ENCODE peak calls at places on chromosomes 13 and 19, in eight cellular contexts. Q is tibial artery, H is lung, I is uterus, E is BJ, D is colonic mucosa, R is SK-N-SH, M is endothelial cell of umbilical vein. T is an unnamed sample.

GRCh38 chr13:20160346-20161274 is at the start of gene GJA3:
- DNase-seq in Q (no peak), H (no peak), I (no peak), E (no peak), D (no peak), R (peak; percentile 62), M (no peak), T (peak; percentile 92)

GRCh38 chr13:49374585-49375290 is 69.1 kb downstream of the CAB39L start:
- DNase-seq in Q (no peak), H (no peak), I (no peak), E (peak; percentile 53), D (no peak), R (no peak), M (peak; percentile 5), T (no peak)

GRCh38 chr19:41892173-41892902 is 9.4 kb downstream of the ARHGEF1 start:
- DNase-seq in Q (no peak), H (no peak), I (no peak), E (no peak), D (no peak), R (no peak), M (no peak), T (no peak)

GRCh38 chr13:106835477-106835876 is 267.5 kb upstream of the ARGLU1 start:
- DNase-seq in Q (no peak), H (no peak), I (no peak), E (no peak), D (no peak), R (no peak), M (peak; percentile 2), T (no peak)

GRCh38 chr13:39052944-39053343 is 14.7 kb downstream of the NHLRC3 start:
- DNase-seq in Q (no peak), H (no peak), I (no peak), E (no peak), D (no peak), R (no peak), M (no peak), T (no peak)

GRCh38 chr13:98915563-98916348 is 62.1 kb downstream of the DOCK9 start:
- DNase-seq in Q (no peak), H (no peak), I (no peak), E (no peak), D (no peak), R (no peak), M (no peak), T (no peak)

GRCh38 chr13:41411536-41411935 is 45.8 kb upstream of the RGCC start:
- DNase-seq in Q (no peak), H (no peak), I (no peak), E (peak; percentile 19), D (no peak), R (no peak), M (peak; percentile 32), T (peak; percentile 14)

GRCh38 chr13:41054212-41054877 is 7.0 kb upstream of the WBP4 start:
- DNase-seq in Q (no peak), H (no peak), I (peak; percentile 26), E (peak; percentile 55), D (peak; percentile 75), R (peak; percentile 41), M (peak; percentile 60), T (no peak)

GRCh38 chr13:101880581-101880980 is 428.1 kb downstream of the ITGBL1 start:
- DNase-seq in Q (no peak), H (no peak), I (no peak), E (no peak), D (no peak), R (no peak), M (no peak), T (no peak)

GRCh38 chr13:49996166-49996915 is 501 bp upstream of the TRIM13 start:
- DNase-seq in Q (peak; percentile 96), H (peak; percentile 93), I (peak; percentile 93), E (no peak), D (peak; percentile 93), R (peak; percentile 96), M (peak; percentile 82), T (peak; percentile 96)

GRCh38 chr13:21638319-21639282 is 32.3 kb upstream of the FGF9 start:
- DNase-seq in Q (no peak), H (no peak), I (peak; percentile 18), E (no peak), D (peak; percentile 51), R (peak; percentile 29), M (peak; percentile 28), T (peak; percentile 40)

GRCh38 chr13:40228981-40229380 is 437.5 kb downstream of the FOXO1 start:
- DNase-seq in Q (no peak), H (no peak), I (no peak), E (no peak), D (no peak), R (no peak), M (no peak), T (no peak)

GRCh38 chr13:62019858-62020257 is 604.2 kb upstream of the PCDH20 start:
- DNase-seq in Q (no peak), H (no peak), I (no peak), E (no peak), D (no peak), R (no peak), M (no peak), T (no peak)

GRCh38 chr19:290539-291521 is at the start of gene PLPP2:
- DNase-seq in Q (peak; percentile 54), H (peak; percentile 54), I (peak; percentile 57), E (no peak), D (peak; percentile 65), R (peak; percentile 76), M (no peak), T (peak; percentile 97)

GRCh38 chr13:69604698-69605097 is 502.9 kb upstream of the ATXN8OS start:
- DNase-seq in Q (no peak), H (no peak), I (no peak), E (no peak), D (no peak), R (no peak), M (no peak), T (no peak)

GRCh38 chr19:17125728-17126677 is 50.4 kb downstream of the MYO9B start:
- DNase-seq in Q (peak; percentile 94), H (peak; percentile 49), I (no peak), E (no peak), D (peak; percentile 54), R (peak; percentile 83), M (no peak), T (peak; percentile 58)

GRCh38 chr13:112583592-112584277 is 4.2 kb downstream of the TUBGCP3 start:
- DNase-seq in Q (no peak), H (peak; percentile 67), I (no peak), E (no peak), D (peak; percentile 43), R (no peak), M (no peak), T (no peak)

GRCh38 chr19:10565028-10565566 is 713 bp downstream of the KRI1 start:
- DNase-seq in Q (peak; percentile 76), H (no peak), I (no peak), E (no peak), D (peak; percentile 42), R (peak; percentile 76), M (peak; percentile 26), T (peak; percentile 93)

GRCh38 chr13:53121131-53121773 is 92.6 kb downstream of the OLFM4 start:
- DNase-seq in Q (no peak), H (no peak), I (no peak), E (no peak), D (no peak), R (no peak), M (no peak), T (no peak)
- H3K4me3 ChIP-seq in Q (no peak overlapping the region), H (no peak overlapping the region), I (no peak overlapping the region), E (no peak overlapping the region), D (no peak overlapping the region), R (no peak overlapping the region), M (no peak overlapping the region), T (no peak overlapping the region)

DNA sequence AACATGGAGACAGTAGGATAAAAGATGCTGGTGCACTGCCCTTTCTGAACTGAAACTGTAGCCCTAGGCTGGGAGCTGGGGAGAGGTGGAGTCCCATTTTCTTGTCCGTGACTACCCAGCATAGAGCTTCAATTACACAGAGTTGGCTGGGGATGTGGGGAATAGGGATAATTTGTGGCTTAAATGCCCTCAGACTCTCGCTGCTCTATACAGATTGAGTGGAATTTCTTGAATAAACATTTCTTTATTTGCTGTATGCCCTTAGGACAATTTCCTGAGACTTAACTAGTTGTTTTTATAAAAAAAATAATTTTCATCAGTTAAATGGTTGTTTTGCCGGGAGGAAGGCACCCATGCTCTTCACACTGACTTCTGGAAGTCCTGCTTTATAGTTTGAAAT is 7.2 kb downstream of the IGFL2 start:
- DNase-seq in Q (no peak), H (no peak), I (no peak), E (no peak), D (no peak), R (no peak), M (no peak), T (no peak)
- H3K27me3 ChIP-seq in Q (no peaks in the 10 kb centered on the region), H (no peaks in the 10 kb centered on the region), I (no peaks in the 10 kb centered on the region), E (peaks cover 12% of the 10 kb centered on the region), D (no peaks in the 10 kb centered on the region), R (no peaks in the 10 kb centered on the region), M (peaks cover 5% of the 10 kb centered on the region), T (no peaks in the 10 kb centered on the region)

GRCh38 chr13:110498765-110499164 is 62.8 kb downstream of the RAB20 start:
- DNase-seq in Q (no peak), H (no peak), I (no peak), E (no peak), D (no peak), R (no peak), M (no peak), T (no peak)
- H3K36me3 ChIP-seq in Q (peaks cover 93% of the 10 kb centered on the region), H (peaks cover 48% of the 10 kb centered on the region), I (no peaks in the 10 kb centered on the region), E (peaks cover 37% of the 10 kb centered on the region), D (no peaks in the 10 kb centered on the region), R (peaks cover 24% of the 10 kb centered on the region), M (peaks cover 48% of the 10 kb centered on the region), T (peaks cover 26% of the 10 kb centered on the region)

GRCh38 chr13:24503376-24503690 is 9.2 kb downstream of the PARP4 start:
- DNase-seq in Q (no peak), H (no peak), I (no peak), E (no peak), D (peak; percentile 34), R (no peak), M (no peak), T (peak; percentile 10)

GRCh38 chr13:24505256-24505655 is 7.3 kb downstream of the PARP4 start:
- DNase-seq in Q (no peak), H (peak; percentile 33), I (no peak), E (no peak), D (no peak), R (no peak), M (peak; percentile 6), T (no peak)

GRCh38 chr13:24506698-24507335 is 5.8 kb downstream of the PARP4 start:
- DNase-seq in Q (no peak), H (no peak), I (no peak), E (no peak), D (no peak), R (no peak), M (no peak), T (peak; percentile 19)

GRCh38 chr13:24502567-24503375 is 9.8 kb downstream of the PARP4 start:
- DNase-seq in Q (no peak), H (no peak), I (no peak), E (no peak), D (peak; percentile 53), R (no peak), M (peak; percentile 45), T (peak; percentile 22)

GRCh38 chr13:24505756-24506155 is 6.8 kb downstream of the PARP4 start:
- DNase-seq in Q (no peak), H (no peak), I (no peak), E (no peak), D (no peak), R (no peak), M (no peak), T (peak; percentile 16)
- H3K4me3 ChIP-seq in Q (no peak overlapping the region), H (no peak overlapping the region), I (no peak overlapping the region), E (no peak overlapping the region), D (no peak overlapping the region), R (no peak overlapping the region), M (no peak overlapping the region), T (no peak overlapping the region)

T was measured in H7.